ENCODE peak calls at places on chromosomes 11 and 22, in ten cellular contexts. Z is Daoy; Y is nephron progenitor cell; R is AG09309; M is OCI-M1; B is activated T-cell treated with anti-CD3 and anti-CD28 coated beads, Interleukin-2, amount 50 U/mL, for 48 hours; W is sigmoid colon; D is bronchial epithelial cell; G is IMR-90; E is stimulated activated CD8-positive, alpha-beta memory T cell treated with anti-CD3 and anti-CD28 coated beads, Interleukin-15, amount 100 ng/mL, for 48 hours. F is an unnamed sample.

GRCh38 chr11:4455439-4455838 is 6.3 kb downstream of the OR52K2 start:
- DNase-seq in Z (no peak), Y (no peak), R (no peak), M (peak; percentile 64), B (no peak), W (no peak), D (no peak), G (no peak), E (no peak), F (no peak)

GRCh38 chr11:113176971-113177370 is 137.4 kb upstream of the TTC12 start:
- DNase-seq in Z (peak; percentile 86), Y (no peak), R (no peak), M (no peak), B (no peak), W (no peak), D (peak; percentile 38), G (no peak), E (no peak), F (no peak)

GRCh38 chr11:72584293-72584921 is 89.8 kb downstream of the PDE2A start:
- DNase-seq in Z (peak; percentile 35), Y (peak; percentile 73), R (no peak), M (no peak), B (peak; percentile 72), W (peak; percentile 83), D (peak; percentile 29), G (peak; percentile 18), E (peak; percentile 19), F (peak; percentile 73)

GRCh38 chr22:20128902-20129746 is 2.5 kb upstream of the ZDHHC8 start:
- DNase-seq in Z (peak; percentile 54), Y (no peak), R (no peak), M (peak; percentile 70), B (peak; percentile 75), W (no peak), D (peak; percentile 20), G (peak; percentile 23), E (peak; percentile 25), F (peak; percentile 53)

GRCh38 chr11:614583-615452 is 932 bp downstream of the IRF7 start:
- DNase-seq in Z (peak; percentile 52), Y (no peak), R (no peak), M (peak; percentile 14), B (no peak), W (peak; percentile 68), D (no peak), G (no peak), E (no peak), F (no peak)

GRCh38 chr11:112503410-112503809 is 242.8 kb upstream of the PLET1 start:
- DNase-seq in Z (no peak), Y (no peak), R (no peak), M (no peak), B (no peak), W (no peak), D (no peak), G (no peak), E (no peak), F (no peak)

GRCh38 chr22:43293661-43294392 is 49.3 kb downstream of the SCUBE1 start:
- DNase-seq in Z (peak; percentile 41), Y (peak; percentile 46), R (no peak), M (peak; percentile 54), B (no peak), W (peak; percentile 97), D (no peak), G (peak; percentile 60), E (no peak), F (peak; percentile 92)

GRCh38 chr11:62851807-62852522 is 12.6 kb upstream of the WDR74 start:
- DNase-seq in Z (no peak), Y (no peak), R (no peak), M (peak; percentile 34), B (no peak), W (no peak), D (no peak), G (no peak), E (no peak), F (peak; percentile 24)

GRCh38 chr11:84290647-84291046 is 1004.5 kb upstream of the CCDC90B start:
- DNase-seq in Z (no peak), Y (no peak), R (no peak), M (no peak), B (no peak), W (no peak), D (peak; percentile 37), G (peak; percentile 59), E (no peak), F (no peak)

GRCh38 chr11:67267188-67268035 is 1.1 kb downstream of the GRK2 start:
- DNase-seq in Z (no peak), Y (no peak), R (no peak), M (peak; percentile 11), B (peak; percentile 56), W (peak; percentile 75), D (no peak), G (no peak), E (no peak), F (no peak)

GRCh38 chr11:72352859-72353551 is 81.3 kb downstream of the CLPB start:
- DNase-seq in Z (peak; percentile 34), Y (peak; percentile 28), R (peak; percentile 70), M (no peak), B (peak; percentile 44), W (no peak), D (peak; percentile 46), G (peak; percentile 85), E (peak; percentile 6), F (peak; percentile 86)

GRCh38 chr22:47260551-47260950 is 498.1 kb downstream of the TBC1D22A start:
- DNase-seq in Z (no peak), Y (no peak), R (no peak), M (no peak), B (no peak), W (no peak), D (no peak), G (no peak), E (no peak), F (no peak)

GRCh38 chr22:28148816-28149465 is 229.9 kb upstream of the PITPNB start:
- DNase-seq in Z (no peak), Y (no peak), R (no peak), M (no peak), B (no peak), W (no peak), D (peak; percentile 95), G (no peak), E (no peak), F (no peak)

GRCh38 chr11:129210831-129211181 is 18.7 kb upstream of the ARHGAP32 start:
- DNase-seq in Z (no peak), Y (no peak), R (no peak), M (peak; percentile 14), B (no peak), W (no peak), D (no peak), G (no peak), E (no peak), F (no peak)

GRCh38 chr11:106456651-106457050 is 379.2 kb downstream of the AASDHPPT start:
- DNase-seq in Z (peak; percentile 12), Y (no peak), R (no peak), M (no peak), B (no peak), W (no peak), D (peak; percentile 89), G (peak; percentile 50), E (no peak), F (no peak)

GRCh38 chr11:15826826-15827225 is 529.5 kb downstream of the SOX6 start:
- DNase-seq in Z (peak; percentile 52), Y (peak; percentile 83), R (no peak), M (peak; percentile 68), B (peak; percentile 44), W (no peak), D (peak; percentile 18), G (no peak), E (no peak), F (peak; percentile 84)

GRCh38 chr11:130088909-130089668 is 19.4 kb downstream of the APLP2 start:
- DNase-seq in Z (no peak), Y (no peak), R (no peak), M (no peak), B (no peak), W (no peak), D (peak; percentile 76), G (no peak), E (no peak), F (no peak)

GRCh38 chr11:96384156-96384555 is 5.6 kb downstream of the CCDC82 start:
- DNase-seq in Z (no peak), Y (no peak), R (no peak), M (no peak), B (no peak), W (no peak), D (no peak), G (no peak), E (no peak), F (no peak)

GRCh38 chr22:42061041-42061440 is 9.6 kb downstream of the NAGA start:
- DNase-seq in Z (no peak), Y (no peak), R (no peak), M (no peak), B (no peak), W (no peak), D (no peak), G (no peak), E (no peak), F (no peak)

GRCh38 chr11:71222318-71223080 is 29.9 kb downstream of the SHANK2 start:
- DNase-seq in Z (no peak), Y (no peak), R (no peak), M (no peak), B (no peak), W (peak; percentile 89), D (no peak), G (no peak), E (no peak), F (peak; percentile 45)

GRCh38 chr22:19663286-19663815 is 51.0 kb upstream of the SEPTIN5 start:
- DNase-seq in Z (peak; percentile 77), Y (no peak), R (peak; percentile 73), M (peak; percentile 36), B (no peak), W (no peak), D (peak; percentile 30), G (peak; percentile 76), E (no peak), F (peak; percentile 54)

GRCh38 chr22:31133911-31134310 is 6.4 kb downstream of the PLA2G3 start:
- DNase-seq in Z (no peak), Y (no peak), R (no peak), M (no peak), B (no peak), W (no peak), D (no peak), G (no peak), E (no peak), F (no peak)

F was measured in left kidney.